ENCODE peak calls at places on chromosomes 7 and 10, in seven cellular contexts. U is activated naive CD4-positive, alpha-beta T cell; Q is activated T-cell treated with anti-CD3 and anti-CD28 coated beads for 24 hours; I is MM.1S; R is stimulated activated CD4-positive, alpha-beta T cell treated with anti-CD3 and anti-CD28 coated beads, Interleukin-2, amount 100 ng/mL, for 4 hours; N is HEK293T; G is T-helper 2 cell treated with Interferon-gamma antibody and Interleukin-4, amounts not matched to agents 5 μg/mL and 100 μg/mL, for 36 hours. P is an unnamed sample.

GRCh38 chr7:134298902-134299683 is 17.6 kb downstream of the SLC35B4 start:
- DNase-seq in N (no peak), Q (no peak), U (no peak), R (no peak), G (no peak), I (peak), P (peak)

GRCh38 chr7:36308031-36308430 is 81.6 kb upstream of the ANLN start:
- DNase-seq in Q (no peak), U (no peak), G (no peak), I (no peak), R (no peak), N (no peak), P (no peak)

GRCh38 chr10:42476101-42476500 is 162.3 kb downstream of the ZNF33B start:
- DNase-seq in G (no peak), U (no peak), I (no peak), N (no peak), Q (no peak), R (no peak), P (no peak)

GRCh38 chr7:152956006-152956405 is 196.5 kb downstream of the ACTR3B start:
- DNase-seq in I (no peak), N (no peak), U (no peak), Q (no peak), R (no peak), G (no peak), P (no peak)

GRCh38 chr7:47806701-47807103 is 141.6 kb downstream of the PKD1L1 start:
- DNase-seq in Q (no peak), I (no peak), G (no peak), U (no peak), R (no peak), N (no peak), P (no peak)

GRCh38 chr7:125119559-125120115 is 190.0 kb upstream of the POT1 start:
- DNase-seq in N (no peak), I (no peak), R (no peak), G (no peak), U (no peak), Q (no peak), P (no peak)

GRCh38 chr7:66413379-66414114 is 208.4 kb downstream of the TPST1 start:
- DNase-seq in I (no peak), N (peak), G (peak), Q (peak), U (peak), R (peak), P (peak)

GRCh38 chr10:130412317-130412716 is 276.1 kb downstream of the GLRX3 start:
- DNase-seq in G (no peak), N (no peak), R (no peak), U (no peak), I (no peak), Q (no peak), P (no peak)

GRCh38 chr10:110641256-110641655 is 2.9 kb upstream of the RBM20 start:
- DNase-seq in G (peak), I (peak), N (no peak), Q (peak), U (no peak), R (peak), P (no peak)

GRCh38 chr7:128878226-128879105 is 15.8 kb downstream of the ATP6V1F start:
- DNase-seq in I (no peak), Q (no peak), N (no peak), R (no peak), U (no peak), G (no peak), P (no peak)

GRCh38 chr10:78305311-78305710 is 271.6 kb downstream of the RPS24 start:
- DNase-seq in U (no peak), G (no peak), R (no peak), N (no peak), I (no peak), Q (no peak), P (no peak)

GRCh38 chr7:43583424-43584199 is 704 bp downstream of the STK17A start:
- DNase-seq in N (peak), Q (peak), U (peak), R (peak), G (peak), I (peak), P (peak)

GRCh38 chr7:105830405-105831218 is 45.8 kb downstream of the ATXN7L1 start:
- DNase-seq in R (no peak), U (no peak), I (no peak), G (no peak), N (no peak), Q (no peak), P (no peak)

GRCh38 chr10:75048669-75049098 is 62.8 kb upstream of the SAMD8 start:
- DNase-seq in I (peak), N (no peak), Q (no peak), U (no peak), G (no peak), R (no peak), P (no peak)

GRCh38 chr7:135143874-135144668 is 3.8 kb upstream of the TMEM140 start:
- DNase-seq in U (no peak), G (no peak), I (no peak), N (no peak), R (no peak), Q (no peak), P (no peak)

GRCh38 chr7:131546583-131547111 is 9.8 kb downstream of the PODXL start:
- DNase-seq in N (peak), Q (peak), G (peak), U (no peak), R (no peak), I (no peak), P (no peak)

GRCh38 chr7:132275384-132275783 is 300.9 kb downstream of the PLXNA4 start:
- DNase-seq in Q (no peak), R (no peak), G (no peak), U (no peak), N (no peak), I (no peak), P (peak)

GRCh38 chr10:98361131-98361633 is 53.8 kb downstream of the PYROXD2 start:
- DNase-seq in R (no peak), N (no peak), Q (peak), G (peak), I (peak), U (no peak), P (no peak)

GRCh38 chr10:13206546-13207443 is 27.4 kb downstream of the UCMA start:
- DNase-seq in I (peak), R (no peak), U (no peak), G (no peak), Q (no peak), N (no peak), P (no peak)

GRCh38 chr7:116955801-116956514 is 2.7 kb downstream of the ST7 start:
- DNase-seq in R (no peak), N (no peak), Q (no peak), G (peak), I (no peak), U (no peak), P (no peak)

GRCh38 chr10:124416733-124417132 is 2.0 kb downstream of the OAT start:
- DNase-seq in U (no peak), N (no peak), Q (no peak), I (no peak), R (no peak), G (no peak), P (no peak)

GRCh38 chr10:130023454-130024230 is 59.6 kb upstream of the EBF3 start:
- DNase-seq in U (no peak), R (no peak), N (no peak), I (no peak), Q (no peak), G (no peak), P (peak)

GRCh38 chr10:106043833-106044232 is 1120.7 kb downstream of the SORCS1 start:
- DNase-seq in G (no peak), U (no peak), R (no peak), N (no peak), I (no peak), Q (no peak), P (no peak)

GRCh38 chr10:110834622-110835219 is 37.0 kb upstream of the PDCD4 start:
- DNase-seq in G (no peak), U (no peak), Q (no peak), N (peak), R (no peak), I (no peak), P (peak)

GRCh38 chr10:17787087-17787942 is 21.8 kb upstream of the MRC1 start:
- DNase-seq in R (no peak), U (no peak), Q (no peak), N (no peak), I (no peak), G (no peak), P (no peak)

GRCh38 chr7:90312745-90313144 is 8.4 kb downstream of the FAM237B start:
- DNase-seq in N (no peak), U (no peak), Q (no peak), I (no peak), R (no peak), G (no peak), P (no peak)

GRCh38 chr7:12719978-12720377 is 32.5 kb downstream of the ARL4A start:
- DNase-seq in N (no peak), Q (no peak), I (no peak), U (no peak), G (no peak), R (no peak), P (no peak)

GRCh38 chr10:103724074-103724473 is 131.3 kb downstream of the SH3PXD2A start:
- DNase-seq in U (no peak), I (no peak), N (no peak), G (no peak), R (no peak), Q (no peak), P (no peak)

GRCh38 chr7:91379246-91379645 is 115.0 kb downstream of the FZD1 start:
- DNase-seq in I (no peak), G (no peak), R (no peak), Q (no peak), U (no peak), N (no peak), P (no peak)

GRCh38 chr10:133618851-133619250 is 7.7 kb downstream of the FRG2B start:
- DNase-seq in Q (no peak), R (no peak), G (no peak), N (no peak), I (peak), U (no peak), P (no peak)

GRCh38 chr10:97743169-97743945 is 6.4 kb downstream of the ZFYVE27 start:
- DNase-seq in N (no peak), I (no peak), Q (no peak), R (no peak), U (no peak), G (no peak), P (no peak)

GRCh38 chr7:74587435-74588126 is 69.9 kb upstream of the GTF2I start:
- DNase-seq in I (no peak), U (no peak), R (no peak), Q (no peak), N (no peak), G (no peak), P (peak)

GRCh38 chr7:47901542-47901941 is 46.7 kb downstream of the PKD1L1 start:
- DNase-seq in Q (no peak), I (no peak), R (no peak), U (no peak), G (no peak), N (no peak), P (no peak)

GRCh38 chr7:91846436-91846835 is 34.1 kb downstream of the MTERF1 start:
- DNase-seq in Q (no peak), N (no peak), I (no peak), R (no peak), G (no peak), U (no peak), P (no peak)

GRCh38 chr7:29087840-29088169 is 58.5 kb downstream of the CPVL start:
- DNase-seq in G (no peak), N (no peak), Q (no peak), U (no peak), I (no peak), R (no peak), P (no peak)

P was measured in DMS79.